ENCODE peak calls at places on chromosomes 12 and 14, in eight cellular contexts. O, T, H, N, Y, L, Q and Z are unnamed samples. For H3K36me3, the result is how much of the 10 kb centered on the place peaks cover.

GRCh38 chr12:71492604-71493003 is 53.0 kb downstream of the LGR5 start:
- DNase-seq in O (no peak), T (no peak), H (no peak), N (no peak), Y (no peak), L (no peak), Q (no peak), Z (no peak)

GRCh38 chr14:35398095-35398584 is 6.4 kb downstream of the NFKBIA start:
- DNase-seq in O (no peak), T (no peak), H (no peak), N (peak), Y (no peak), L (no peak), Q (no peak), Z (peak)

GRCh38 chr12:105041186-105041585 is 43.1 kb downstream of the ALDH1L2 start:
- DNase-seq in O (no peak), T (no peak), H (no peak), N (no peak), Y (no peak), L (no peak), Q (no peak), Z (no peak)

GRCh38 chr14:95189400-95190162 is 32.3 kb upstream of the DICER1 start:
- DNase-seq in O (no peak), T (peak), H (no peak), N (peak), Y (no peak), L (no peak), Q (no peak), Z (no peak)

GRCh38 chr14:60396718-60397343 is 89.0 kb downstream of the C14orf39 start:
- DNase-seq in O (no peak), T (no peak), H (no peak), N (no peak), Y (no peak), L (no peak), Q (no peak), Z (no peak)

GRCh38 chr12:108193493-108193892 is 64.4 kb downstream of the WSCD2 start:
- DNase-seq in O (no peak), T (no peak), H (no peak), N (no peak), Y (no peak), L (no peak), Q (no peak), Z (no peak)

GRCh38 chr12:49644620-49644994 is 21.2 kb downstream of the PRPF40B start:
- DNase-seq in O (peak), T (peak), H (peak), N (peak), Y (peak), L (peak), Q (peak), Z (peak)

GRCh38 chr12:49985981-49986380 is 13.2 kb downstream of the AQP6 start:
- DNase-seq in O (no peak), T (no peak), H (no peak), N (no peak), Y (no peak), L (no peak), Q (no peak), Z (peak)

GRCh38 chr14:86654558-86655184 is 1124.7 kb downstream of the FLRT2 start:
- DNase-seq in O (peak), T (peak), H (no peak), N (peak), Y (peak), L (peak), Q (no peak), Z (peak)

GRCh38 chr14:74140374-74140850 is 55.7 kb downstream of the LIN52 start:
- DNase-seq in O (no peak), T (peak), H (peak), N (peak), Y (peak), L (peak), Q (no peak), Z (no peak)

GRCh38 chr12:3152013-3152412 is 74.8 kb downstream of the TSPAN9 start:
- DNase-seq in O (peak), T (peak), H (peak), N (no peak), Y (no peak), L (peak), Q (no peak), Z (no peak)

GRCh38 chr12:65670775-65671174 is 153.5 kb upstream of the HMGA2 start:
- DNase-seq in O (no peak), T (no peak), H (no peak), N (no peak), Y (no peak), L (no peak), Q (no peak), Z (peak)

GRCh38 chr12:47120736-47121135 is 41.0 kb upstream of the AMIGO2 start:
- DNase-seq in O (no peak), T (no peak), H (no peak), N (no peak), Y (no peak), L (no peak), Q (no peak), Z (no peak)
- H3K4me3 ChIP-seq in O (no peak), T (no peak), H (no peak), N (no peak), Y (no peak), L (no peak), Q (no peak), Z (no peak)

DNA sequence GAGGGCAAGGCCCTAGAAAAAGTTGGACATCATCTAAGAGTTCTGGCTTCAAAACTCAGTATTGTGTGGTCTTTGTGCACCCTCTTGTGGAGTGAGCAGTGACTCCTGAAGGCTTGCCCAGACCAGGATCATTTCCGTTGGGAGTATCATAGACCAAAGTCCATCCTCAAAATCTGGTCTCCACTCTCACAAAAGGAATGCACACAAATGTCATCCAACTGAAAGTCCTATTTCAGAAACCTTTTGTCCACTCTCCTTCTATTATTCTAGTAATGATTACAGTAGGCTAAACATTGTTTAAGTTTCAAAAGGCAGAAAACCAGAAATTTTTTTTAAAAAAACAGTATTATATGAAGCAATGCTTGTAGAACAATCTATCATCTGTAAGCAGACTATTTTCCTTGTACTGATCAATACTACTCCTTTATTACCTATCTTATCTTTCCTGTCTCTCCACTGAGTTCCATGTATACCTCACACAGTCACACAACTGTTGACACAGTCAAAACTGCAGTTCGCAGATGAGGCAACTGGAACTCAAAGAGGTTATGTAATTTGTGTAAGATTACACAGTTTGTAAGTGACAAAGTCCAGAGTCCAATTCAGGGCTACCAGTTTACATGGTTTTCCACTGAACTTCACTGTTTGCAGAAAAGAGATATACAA is 41.4 kb downstream of the COX16 start:
- DNase-seq in O (peak), T (peak), H (no peak), N (peak), Y (peak), L (no peak), Q (no peak), Z (peak)
- TF ChIP-seq CTCF in O (peak), T (peak), H (peak), N (peak), Y (peak), L (peak), Q (peak), Z (peak)

GRCh38 chr14:64733899-64734298 is 29.7 kb downstream of the PLEKHG3 start:
- DNase-seq in O (no peak), T (no peak), H (no peak), N (no peak), Y (no peak), L (no peak), Q (no peak), Z (no peak)

GRCh38 chr14:64731141-64731581 is 26.9 kb downstream of the PLEKHG3 start:
- DNase-seq in O (no peak), T (no peak), H (peak), N (no peak), Y (no peak), L (peak), Q (no peak), Z (no peak)

GRCh38 chr14:64733321-64733720 is 29.1 kb downstream of the PLEKHG3 start:
- DNase-seq in O (no peak), T (no peak), H (peak), N (no peak), Y (no peak), L (peak), Q (no peak), Z (no peak)

GRCh38 chr14:64732066-64732465 is 27.8 kb downstream of the PLEKHG3 start:
- DNase-seq in O (no peak), T (no peak), H (peak), N (no peak), Y (no peak), L (peak), Q (no peak), Z (no peak)

GRCh38 chr14:64732536-64733120 is 28.4 kb downstream of the PLEKHG3 start:
- DNase-seq in O (no peak), T (no peak), H (peak), N (no peak), Y (no peak), L (peak), Q (no peak), Z (no peak)
- H3K36me3 ChIP-seq in O (under half), T (under half), H (under half), N (under half), Y (under half), L (under half), Q (under half), Z (half or more)

GRCh38 chr12:102481705-102482104 is 1.3 kb upstream of the IGF1 start:
- DNase-seq in O (no peak), T (no peak), H (no peak), N (no peak), Y (no peak), L (no peak), Q (no peak), Z (no peak)

GRCh38 chr12:102478416-102479098 is 1.8 kb downstream of the IGF1 start:
- DNase-seq in O (no peak), T (no peak), H (no peak), N (peak), Y (peak), L (no peak), Q (no peak), Z (peak)

GRCh38 chr12:102480401-102480800 is at the start of gene IGF1:
- DNase-seq in O (no peak), T (no peak), H (no peak), N (peak), Y (no peak), L (no peak), Q (no peak), Z (no peak)

GRCh38 chr12:102479984-102480383 is 379 bp downstream of the IGF1 start:
- DNase-seq in O (no peak), T (no peak), H (no peak), N (no peak), Y (no peak), L (no peak), Q (no peak), Z (no peak)

DNA sequence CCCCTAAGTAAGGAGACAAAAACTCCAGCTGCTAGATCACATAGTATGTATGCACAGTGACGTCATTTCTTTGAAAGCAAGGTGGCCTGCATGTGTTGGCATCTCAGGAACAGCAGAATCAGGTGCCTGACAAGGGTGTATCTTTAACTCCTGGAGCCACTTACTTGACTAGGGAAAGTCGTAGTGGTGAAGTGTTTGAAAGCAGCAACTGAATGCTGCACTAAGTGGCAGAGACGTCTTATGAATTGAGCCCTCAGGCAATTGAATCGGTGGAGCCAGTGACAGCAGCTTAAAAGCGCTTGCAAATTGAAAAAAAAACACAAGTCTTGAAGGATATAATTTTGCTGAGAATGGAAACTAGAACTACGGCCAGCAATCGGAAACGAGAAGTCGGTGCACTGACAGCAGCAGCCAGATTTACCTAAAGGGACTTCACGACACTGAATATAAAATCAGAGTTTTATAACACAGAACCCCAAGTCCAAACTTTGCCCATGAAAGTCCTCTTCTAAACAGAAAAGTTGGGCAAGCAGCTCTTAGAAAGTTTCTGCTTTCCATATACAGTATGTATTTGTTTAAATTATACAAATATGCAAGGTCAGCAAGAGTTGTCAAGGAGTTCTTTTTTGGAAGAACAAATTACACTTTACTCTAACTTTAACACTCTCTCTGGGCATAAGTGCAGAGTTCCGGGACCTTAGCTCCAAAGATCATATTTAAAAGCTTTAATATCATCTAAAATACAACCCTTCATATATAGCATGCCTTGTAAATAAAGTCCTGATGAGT is 1.1 kb downstream of the IGF1 start:
- DNase-seq in O (no peak), T (no peak), H (no peak), N (peak), Y (peak), L (no peak), Q (no peak), Z (peak)
- H3K4me3 ChIP-seq in O (no peak), T (peak), H (peak), N (peak), Y (no peak), L (peak), Q (peak), Z (no peak)